ENCODE peak calls at places on chromosome 7, in eight cellular contexts. U, M, E, P, D, I, G and Q are unnamed samples.

GRCh38 chr7:98875501-98875900 is 2.8 kb upstream of the TRRAP start:
- DNase-seq in U (no peak), M (no peak), E (no peak), P (no peak), D (peak; percentile 64), I (no peak), G (no peak), Q (no peak)

GRCh38 chr7:130845581-130846085 is 111.6 kb upstream of the KLF14 start:
- DNase-seq in U (no peak), M (no peak), E (no peak), P (peak; percentile 53), D (peak; percentile 71), I (no peak), G (peak; percentile 78), Q (no peak)

GRCh38 chr7:116876664-116877442 is 14.5 kb downstream of the CAPZA2 start:
- DNase-seq in U (no peak), M (no peak), E (peak; percentile 28), P (no peak), D (no peak), I (no peak), G (no peak), Q (no peak)

GRCh38 chr7:148021507-148022045 is 569.0 kb upstream of the C7orf33 start:
- DNase-seq in U (no peak), M (no peak), E (no peak), P (no peak), D (no peak), I (no peak), G (no peak), Q (no peak)

GRCh38 chr7:19321925-19322470 is 176.8 kb upstream of the FERD3L start:
- DNase-seq in U (no peak), M (no peak), E (no peak), P (no peak), D (no peak), I (no peak), G (peak; percentile 22), Q (no peak)

GRCh38 chr7:39954694-39955093 is 4.6 kb downstream of the CDK13 start:
- DNase-seq in U (no peak), M (no peak), E (no peak), P (no peak), D (no peak), I (no peak), G (no peak), Q (no peak)

GRCh38 chr7:17304926-17305325 is 6.5 kb downstream of the AHR start:
- DNase-seq in U (no peak), M (no peak), E (no peak), P (no peak), D (no peak), I (no peak), G (peak; percentile 87), Q (no peak)

GRCh38 chr7:64618785-64619456 is 47.0 kb upstream of the ZNF107 start:
- DNase-seq in U (no peak), M (peak; percentile 28), E (no peak), P (peak; percentile 13), D (no peak), I (peak; percentile 1), G (peak; percentile 86), Q (no peak)

GRCh38 chr7:15751191-15751701 is 64.8 kb upstream of the MEOX2 start:
- DNase-seq in U (no peak), M (no peak), E (no peak), P (no peak), D (no peak), I (no peak), G (peak; percentile 67), Q (no peak)

GRCh38 chr7:79386688-79387422 is 66.6 kb downstream of the MAGI2 start:
- DNase-seq in U (no peak), M (no peak), E (no peak), P (no peak), D (no peak), I (no peak), G (peak; percentile 49), Q (no peak)

GRCh38 chr7:1704326-1705241 is 34.5 kb downstream of the ELFN1 start:
- DNase-seq in U (no peak), M (no peak), E (no peak), P (peak; percentile 3), D (peak; percentile 48), I (no peak), G (no peak), Q (peak; percentile 14)

GRCh38 chr7:106486331-106486730 is 174.6 kb downstream of the CCDC71L start:
- DNase-seq in U (no peak), M (no peak), E (no peak), P (peak; percentile 6), D (no peak), I (no peak), G (peak; percentile 61), Q (no peak)

GRCh38 chr7:29919790-29920189 is 69.8 kb downstream of the SCRN1 start:
- DNase-seq in U (no peak), M (no peak), E (no peak), P (no peak), D (no peak), I (no peak), G (no peak), Q (no peak)

GRCh38 chr7:45001138-45001694 is 1.2 kb downstream of the CCM2 start:
- DNase-seq in U (no peak), M (peak; percentile 64), E (no peak), P (no peak), D (peak; percentile 71), I (no peak), G (peak; percentile 24), Q (no peak)

GRCh38 chr7:46811529-46811928 is 770.4 kb downstream of the TNS3 start:
- DNase-seq in U (no peak), M (no peak), E (no peak), P (peak; percentile 81), D (peak; percentile 83), I (no peak), G (peak; percentile 71), Q (no peak)

GRCh38 chr7:108403597-108404217 is 52.5 kb downstream of the NRCAM start:
- DNase-seq in U (no peak), M (peak; percentile 31), E (no peak), P (no peak), D (no peak), I (no peak), G (no peak), Q (no peak)

GRCh38 chr7:44769381-44770209 is 20.9 kb downstream of the ZMIZ2 start:
- DNase-seq in U (no peak), M (peak; percentile 29), E (no peak), P (peak; percentile 55), D (no peak), I (no peak), G (peak; percentile 43), Q (no peak)

GRCh38 chr7:128835790-128836641 is 5.8 kb downstream of the FLNC start:
- DNase-seq in U (peak; percentile 10), M (no peak), E (no peak), P (no peak), D (no peak), I (no peak), G (peak; percentile 45), Q (no peak)

GRCh38 chr7:105723582-105723981 is 142.3 kb upstream of the EFCAB10 start:
- DNase-seq in U (no peak), M (peak; percentile 81), E (no peak), P (no peak), D (no peak), I (peak; percentile 36), G (no peak), Q (no peak)

GRCh38 chr7:66522518-66522917 is 106.2 kb upstream of the KCTD7 start:
- DNase-seq in U (no peak), M (no peak), E (no peak), P (no peak), D (no peak), I (no peak), G (peak; percentile 10), Q (no peak)

GRCh38 chr7:138857728-138858127 is 59.7 kb upstream of the ATP6V0A4 start:
- DNase-seq in U (no peak), M (no peak), E (no peak), P (no peak), D (no peak), I (no peak), G (no peak), Q (no peak)

GRCh38 chr7:3194501-3195141 is 106.4 kb upstream of the SDK1 start:
- DNase-seq in U (no peak), M (no peak), E (no peak), P (peak; percentile 39), D (no peak), I (peak; percentile 53), G (no peak), Q (no peak)

GRCh38 chr7:88664630-88665233 is 94.8 kb upstream of the ZNF804B start:
- DNase-seq in U (no peak), M (no peak), E (no peak), P (no peak), D (peak; percentile 82), I (no peak), G (no peak), Q (no peak)

GRCh38 chr7:130821864-130822263 is 87.9 kb upstream of the KLF14 start:
- DNase-seq in U (no peak), M (no peak), E (no peak), P (no peak), D (no peak), I (no peak), G (no peak), Q (no peak)

GRCh38 chr7:77409739-77410545 is 6.2 kb downstream of the GSAP start:
- DNase-seq in U (no peak), M (no peak), E (no peak), P (peak; percentile 37), D (no peak), I (no peak), G (peak; percentile 77), Q (no peak)

GRCh38 chr7:155181768-155182167 is 111.6 kb downstream of the HTR5A start:
- DNase-seq in U (no peak), M (no peak), E (no peak), P (no peak), D (no peak), I (no peak), G (no peak), Q (no peak)

GRCh38 chr7:75734586-75735047 is 4.1 kb downstream of the HIP1 start:
- DNase-seq in U (no peak), M (no peak), E (no peak), P (peak; percentile 71), D (peak; percentile 76), I (no peak), G (no peak), Q (no peak)

GRCh38 chr7:4218481-4218880 is 463.6 kb upstream of the FOXK1 start:
- DNase-seq in U (no peak), M (no peak), E (no peak), P (no peak), D (no peak), I (no peak), G (no peak), Q (no peak)

GRCh38 chr7:112453505-112454171 is 3.4 kb downstream of the IFRD1 start:
- DNase-seq in U (no peak), M (peak; percentile 21), E (no peak), P (peak; percentile 14), D (no peak), I (no peak), G (peak; percentile 83), Q (no peak)

GRCh38 chr7:75953431-75953830 is 38.5 kb downstream of the POR start:
- DNase-seq in U (no peak), M (no peak), E (no peak), P (no peak), D (peak; percentile 42), I (no peak), G (no peak), Q (no peak)

GRCh38 chr7:68478326-68478725 is 1119.9 kb upstream of the AUTS2 start:
- DNase-seq in U (no peak), M (no peak), E (no peak), P (no peak), D (no peak), I (no peak), G (no peak), Q (no peak)

GRCh38 chr7:115941703-115942268 is 88.8 kb downstream of the TFEC start:
- DNase-seq in U (no peak), M (no peak), E (no peak), P (no peak), D (no peak), I (no peak), G (no peak), Q (no peak)

GRCh38 chr7:117871778-117872538 is 1.3 kb downstream of the CTTNBP2 start:
- DNase-seq in U (peak; percentile 55), M (peak; percentile 73), E (no peak), P (peak; percentile 35), D (peak; percentile 63), I (peak; percentile 7), G (peak; percentile 4), Q (no peak)

GRCh38 chr7:3065724-3066143 is 22.1 kb upstream of the CARD11 start:
- DNase-seq in U (no peak), M (no peak), E (no peak), P (no peak), D (peak; percentile 80), I (peak; percentile 30), G (no peak), Q (no peak)